ENCODE peak calls at places on chromosomes 1 and 21, in four cellular contexts. One of them, this sample, is unnamed.

GRCh38 chr21:39000496-39000895 is 182.8 kb downstream of the PSMG1 start:
- DNase-seq in activated naive CD4-positive, alpha-beta T cell treated with anti-CD3 and anti-CD28 coated beads for 36 hours: peak; percentile 58
- DNase-seq in fibroblast of pulmonary artery: peak; percentile 40
- DNase-seq in activated T-cell treated with anti-CD3 and anti-CD28 coated beads for 1 hour: no peak
- DNase-seq in this sample: no peak

GRCh38 chr21:45533731-45534571 is 8.3 kb downstream of the SLC19A1 start:
- DNase-seq in fibroblast of pulmonary artery: no peak
- DNase-seq in activated T-cell treated with anti-CD3 and anti-CD28 coated beads for 1 hour: no peak
- DNase-seq in activated naive CD4-positive, alpha-beta T cell treated with anti-CD3 and anti-CD28 coated beads for 36 hours: no peak
- DNase-seq in this sample: no peak

GRCh38 chr1:184635347-184636155 is 119.1 kb downstream of the EDEM3 start:
- DNase-seq in activated naive CD4-positive, alpha-beta T cell treated with anti-CD3 and anti-CD28 coated beads for 36 hours: no peak
- DNase-seq in activated T-cell treated with anti-CD3 and anti-CD28 coated beads for 1 hour: no peak
- DNase-seq in fibroblast of pulmonary artery: no peak
- DNase-seq in this sample: no peak

GRCh38 chr1:19651141-19651737 is 7.1 kb downstream of the NBL1 start:
- DNase-seq in fibroblast of pulmonary artery: peak; percentile 64
- DNase-seq in activated naive CD4-positive, alpha-beta T cell treated with anti-CD3 and anti-CD28 coated beads for 36 hours: peak; percentile 74
- DNase-seq in activated T-cell treated with anti-CD3 and anti-CD28 coated beads for 1 hour: no peak
- DNase-seq in this sample: peak; percentile 54

GRCh38 chr1:162899422-162900168 is 38.6 kb upstream of the CCDC190 start:
- DNase-seq in fibroblast of pulmonary artery: peak; percentile 89
- DNase-seq in activated T-cell treated with anti-CD3 and anti-CD28 coated beads for 1 hour: no peak
- DNase-seq in activated naive CD4-positive, alpha-beta T cell treated with anti-CD3 and anti-CD28 coated beads for 36 hours: no peak
- DNase-seq in this sample: no peak

GRCh38 chr1:198443374-198444233 is 96.9 kb downstream of the ATP6V1G3 start:
- DNase-seq in fibroblast of pulmonary artery: peak; percentile 97
- DNase-seq in activated T-cell treated with anti-CD3 and anti-CD28 coated beads for 1 hour: no peak
- DNase-seq in activated naive CD4-positive, alpha-beta T cell treated with anti-CD3 and anti-CD28 coated beads for 36 hours: no peak
- DNase-seq in this sample: no peak

GRCh38 chr1:54987830-54988705 is 7.6 kb downstream of the TMEM61 start:
- DNase-seq in activated T-cell treated with anti-CD3 and anti-CD28 coated beads for 1 hour: no peak
- DNase-seq in activated naive CD4-positive, alpha-beta T cell treated with anti-CD3 and anti-CD28 coated beads for 36 hours: no peak
- DNase-seq in fibroblast of pulmonary artery: peak; percentile 47
- DNase-seq in this sample: no peak

GRCh38 chr1:231241751-231242150 is 739 bp downstream of the GNPAT start:
- DNase-seq in fibroblast of pulmonary artery: no peak
- DNase-seq in activated T-cell treated with anti-CD3 and anti-CD28 coated beads for 1 hour: no peak
- DNase-seq in activated naive CD4-positive, alpha-beta T cell treated with anti-CD3 and anti-CD28 coated beads for 36 hours: peak; percentile 50
- DNase-seq in this sample: no peak

GRCh38 chr1:51961231-51961630 is 29.3 kb downstream of the RAB3B start:
- DNase-seq in fibroblast of pulmonary artery: no peak
- DNase-seq in activated naive CD4-positive, alpha-beta T cell treated with anti-CD3 and anti-CD28 coated beads for 36 hours: no peak
- DNase-seq in activated T-cell treated with anti-CD3 and anti-CD28 coated beads for 1 hour: no peak
- DNase-seq in this sample: no peak

GRCh38 chr1:209150114-209150513 is 433.4 kb upstream of the CAMK1G start:
- DNase-seq in activated naive CD4-positive, alpha-beta T cell treated with anti-CD3 and anti-CD28 coated beads for 36 hours: peak; percentile 23
- DNase-seq in activated T-cell treated with anti-CD3 and anti-CD28 coated beads for 1 hour: no peak
- DNase-seq in fibroblast of pulmonary artery: peak; percentile 57
- DNase-seq in this sample: no peak

GRCh38 chr1:228208831-228209524 is 1.1 kb downstream of the OBSCN start:
- DNase-seq in fibroblast of pulmonary artery: no peak
- DNase-seq in activated naive CD4-positive, alpha-beta T cell treated with anti-CD3 and anti-CD28 coated beads for 36 hours: no peak
- DNase-seq in activated T-cell treated with anti-CD3 and anti-CD28 coated beads for 1 hour: no peak
- DNase-seq in this sample: no peak

GRCh38 chr21:36355868-36356267 is 29.3 kb upstream of the CHAF1B start:
- DNase-seq in fibroblast of pulmonary artery: no peak
- DNase-seq in activated naive CD4-positive, alpha-beta T cell treated with anti-CD3 and anti-CD28 coated beads for 36 hours: no peak
- DNase-seq in activated T-cell treated with anti-CD3 and anti-CD28 coated beads for 1 hour: no peak
- DNase-seq in this sample: no peak

GRCh38 chr1:204507317-204508105 is 8.7 kb upstream of the MDM4 start:
- DNase-seq in activated naive CD4-positive, alpha-beta T cell treated with anti-CD3 and anti-CD28 coated beads for 36 hours: peak; percentile 68
- DNase-seq in fibroblast of pulmonary artery: peak; percentile 64
- DNase-seq in activated T-cell treated with anti-CD3 and anti-CD28 coated beads for 1 hour: no peak
- DNase-seq in this sample: no peak

GRCh38 chr1:203287109-203287893 is 18.0 kb upstream of the BTG2 start:
- DNase-seq in activated naive CD4-positive, alpha-beta T cell treated with anti-CD3 and anti-CD28 coated beads for 36 hours: peak; percentile 91
- DNase-seq in fibroblast of pulmonary artery: peak; percentile 65
- DNase-seq in activated T-cell treated with anti-CD3 and anti-CD28 coated beads for 1 hour: peak; percentile 64
- DNase-seq in this sample: peak; percentile 78

GRCh38 chr1:53765656-53766055 is 26.7 kb upstream of the GLIS1 start:
- DNase-seq in activated T-cell treated with anti-CD3 and anti-CD28 coated beads for 1 hour: no peak
- DNase-seq in activated naive CD4-positive, alpha-beta T cell treated with anti-CD3 and anti-CD28 coated beads for 36 hours: no peak
- DNase-seq in fibroblast of pulmonary artery: peak; percentile 78
- DNase-seq in this sample: no peak

GRCh38 chr1:3602375-3602774 is 8.9 kb downstream of the MEGF6 start:
- DNase-seq in fibroblast of pulmonary artery: no peak
- DNase-seq in activated T-cell treated with anti-CD3 and anti-CD28 coated beads for 1 hour: no peak
- DNase-seq in activated naive CD4-positive, alpha-beta T cell treated with anti-CD3 and anti-CD28 coated beads for 36 hours: no peak
- DNase-seq in this sample: no peak

GRCh38 chr1:32960819-32961355 is 3.7 kb downstream of the RNF19B start:
- DNase-seq in fibroblast of pulmonary artery: no peak
- DNase-seq in activated T-cell treated with anti-CD3 and anti-CD28 coated beads for 1 hour: no peak
- DNase-seq in activated naive CD4-positive, alpha-beta T cell treated with anti-CD3 and anti-CD28 coated beads for 36 hours: no peak
- DNase-seq in this sample: no peak

GRCh38 chr1:7621334-7622219 is 149.5 kb upstream of the VAMP3 start:
- DNase-seq in fibroblast of pulmonary artery: no peak
- DNase-seq in activated T-cell treated with anti-CD3 and anti-CD28 coated beads for 1 hour: no peak
- DNase-seq in activated naive CD4-positive, alpha-beta T cell treated with anti-CD3 and anti-CD28 coated beads for 36 hours: no peak
- DNase-seq in this sample: no peak

GRCh38 chr1:167981933-167982332 is 45.1 kb upstream of the MPC2 start:
- DNase-seq in activated naive CD4-positive, alpha-beta T cell treated with anti-CD3 and anti-CD28 coated beads for 36 hours: no peak
- DNase-seq in fibroblast of pulmonary artery: no peak
- DNase-seq in activated T-cell treated with anti-CD3 and anti-CD28 coated beads for 1 hour: no peak
- DNase-seq in this sample: no peak

GRCh38 chr1:237084399-237085077 is 42.6 kb downstream of the RYR2 start:
- DNase-seq in fibroblast of pulmonary artery: no peak
- DNase-seq in activated T-cell treated with anti-CD3 and anti-CD28 coated beads for 1 hour: no peak
- DNase-seq in activated naive CD4-positive, alpha-beta T cell treated with anti-CD3 and anti-CD28 coated beads for 36 hours: no peak
- DNase-seq in this sample: no peak

GRCh38 chr1:6000444-6001288 is 8.4 kb upstream of the NPHP4 start:
- DNase-seq in activated T-cell treated with anti-CD3 and anti-CD28 coated beads for 1 hour: no peak
- DNase-seq in fibroblast of pulmonary artery: no peak
- DNase-seq in activated naive CD4-positive, alpha-beta T cell treated with anti-CD3 and anti-CD28 coated beads for 36 hours: no peak
- DNase-seq in this sample: no peak

GRCh38 chr1:68087184-68087583 is 36.8 kb upstream of the DIRAS3 start:
- DNase-seq in fibroblast of pulmonary artery: peak; percentile 31
- DNase-seq in activated T-cell treated with anti-CD3 and anti-CD28 coated beads for 1 hour: no peak
- DNase-seq in activated naive CD4-positive, alpha-beta T cell treated with anti-CD3 and anti-CD28 coated beads for 36 hours: no peak
- DNase-seq in this sample: no peak

GRCh38 chr1:205693421-205693991 is 13.2 kb upstream of the SLC45A3 start:
- DNase-seq in activated T-cell treated with anti-CD3 and anti-CD28 coated beads for 1 hour: no peak
- DNase-seq in activated naive CD4-positive, alpha-beta T cell treated with anti-CD3 and anti-CD28 coated beads for 36 hours: no peak
- DNase-seq in fibroblast of pulmonary artery: no peak
- DNase-seq in this sample: no peak

This sample was measured in CD8-positive, alpha-beta T cell.